ENCODE peak calls at places on chromosomes 6 and 20, in four cellular contexts. K is mesenchymal stem cell, Z is H1, X is neuronal stem cell. B is an unnamed sample.

GRCh38 chr6:144749263-144749662 is 464.1 kb downstream of the UTRN start:
- DNase-seq in K (no peak), Z (no peak), X (no peak), B (no peak)

GRCh38 chr20:51639206-51639832 is 96.8 kb upstream of the NFATC2 start:
- DNase-seq in K (peak; percentile 71), Z (peak; percentile 51), X (peak; percentile 69), B (peak; percentile 78)

GRCh38 chr6:80742481-80742880 is 636.0 kb downstream of the BCKDHB start:
- DNase-seq in K (peak; percentile 57), Z (no peak), X (no peak), B (no peak)

GRCh38 chr6:105302617-105303128 is 100.2 kb downstream of the PREP start:
- DNase-seq in K (no peak), Z (no peak), X (no peak), B (no peak)

GRCh38 chr6:21752054-21752811 is 158.7 kb downstream of the SOX4 start:
- DNase-seq in K (no peak), Z (no peak), X (no peak), B (peak; percentile 65)

GRCh38 chr20:51860015-51860882 is 57.9 kb upstream of the SALL4 start:
- DNase-seq in K (peak; percentile 83), Z (no peak), X (no peak), B (no peak)

GRCh38 chr20:19210426-19211155 is 1.9 kb upstream of the SLC24A3 start:
- DNase-seq in K (no peak), Z (no peak), X (no peak), B (no peak)

GRCh38 chr6:54718541-54719023 is 128.0 kb upstream of the FAM83B start:
- DNase-seq in K (no peak), Z (no peak), X (no peak), B (no peak)

GRCh38 chr6:127186889-127187288 is 68.4 kb downstream of the RSPO3 start:
- DNase-seq in K (no peak), Z (no peak), X (no peak), B (peak; percentile 11)

GRCh38 chr6:21384211-21384610 is 209.3 kb upstream of the SOX4 start:
- DNase-seq in K (peak; percentile 37), Z (no peak), X (no peak), B (no peak)

DNA sequence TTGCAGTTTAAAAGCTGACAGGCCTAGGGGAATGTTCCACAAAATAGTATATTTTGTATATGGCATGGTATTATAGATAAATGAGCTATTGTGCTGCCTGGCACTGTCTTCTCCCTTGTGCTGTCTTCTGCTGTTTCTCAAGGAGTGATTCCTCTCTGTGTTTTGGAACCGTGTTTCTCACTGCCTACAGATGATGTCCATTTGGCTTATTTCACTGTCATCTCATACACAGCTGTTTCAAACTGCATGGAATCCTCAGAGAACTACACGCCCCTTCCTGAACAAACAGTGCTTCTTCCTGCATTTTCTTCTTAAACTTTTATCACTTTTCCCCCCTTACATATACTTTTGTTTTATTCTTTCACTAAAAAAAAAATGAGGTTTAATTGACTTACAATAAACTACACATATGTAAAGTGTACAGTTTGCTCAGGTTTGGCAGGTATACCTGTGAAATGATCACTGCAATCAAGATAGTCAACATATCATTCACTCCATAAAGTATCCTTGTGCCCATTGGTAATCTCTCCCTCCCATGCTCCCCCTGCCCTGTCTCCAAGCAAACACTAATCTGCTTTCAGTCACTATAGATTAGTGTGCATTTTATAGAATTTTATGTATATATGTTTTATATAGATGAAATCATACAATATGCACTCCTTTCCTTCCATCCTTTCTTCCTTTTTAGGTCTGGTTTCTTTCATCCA is 43.0 kb downstream of the CBFA2T2 start:
- DNase-seq in K (peak; percentile 61), Z (no peak), X (no peak), B (no peak)
- H3K4me2 ChIP-seq in K (no peak overlapping the region), Z (no peak overlapping the region), X (no peak overlapping the region), B (no peak overlapping the region)

GRCh38 chr6:117849087-117849486 is 58.0 kb upstream of the SLC35F1 start:
- DNase-seq in K (no peak), Z (no peak), X (no peak), B (no peak)

DNA sequence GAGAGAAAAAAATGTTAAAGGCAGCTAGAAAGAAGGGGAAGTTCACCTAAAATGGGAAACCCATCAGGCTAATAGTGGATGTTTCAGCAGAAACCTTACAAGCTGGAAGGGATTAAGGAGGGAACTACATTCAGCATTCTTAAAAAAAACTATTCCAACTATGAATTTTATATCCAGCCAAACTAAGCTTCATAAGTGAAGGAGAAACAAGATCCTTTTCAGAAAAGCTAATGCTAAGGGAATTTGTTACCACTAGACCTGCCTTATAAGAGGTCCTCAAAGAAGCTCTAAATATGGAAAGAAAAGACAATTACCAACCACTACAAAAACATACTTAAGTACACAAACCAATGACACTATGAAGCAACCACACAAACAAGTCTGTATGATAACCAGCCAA is 59.2 kb upstream of the SLC35F1 start:
- DNase-seq in K (no peak), Z (no peak), X (no peak), B (no peak)
- H2BK12ac ChIP-seq in K (no peak overlapping the region), Z (no peak overlapping the region), X (no peak overlapping the region), B (no peak overlapping the region)

GRCh38 chr6:90428514-90428913 is 131.9 kb upstream of the BACH2 start:
- DNase-seq in K (no peak), Z (no peak), X (no peak), B (peak; percentile 97)

GRCh38 chr6:90421656-90422055 is 125.0 kb upstream of the BACH2 start:
- DNase-seq in K (no peak), Z (no peak), X (no peak), B (no peak)

GRCh38 chr6:90429713-90430112 is 133.1 kb upstream of the BACH2 start:
- DNase-seq in K (peak; percentile 24), Z (no peak), X (no peak), B (no peak)

GRCh38 chr6:90424580-90424979 is 127.9 kb upstream of the BACH2 start:
- DNase-seq in K (no peak), Z (no peak), X (no peak), B (no peak)

GRCh38 chr6:90425161-90425641 is 128.6 kb upstream of the BACH2 start:
- DNase-seq in K (no peak), Z (no peak), X (no peak), B (no peak)
- H3K4me3 ChIP-seq in K (no peak overlapping the region), Z (no peak overlapping the region), X (no peak overlapping the region), B (no peak overlapping the region)

DNA sequence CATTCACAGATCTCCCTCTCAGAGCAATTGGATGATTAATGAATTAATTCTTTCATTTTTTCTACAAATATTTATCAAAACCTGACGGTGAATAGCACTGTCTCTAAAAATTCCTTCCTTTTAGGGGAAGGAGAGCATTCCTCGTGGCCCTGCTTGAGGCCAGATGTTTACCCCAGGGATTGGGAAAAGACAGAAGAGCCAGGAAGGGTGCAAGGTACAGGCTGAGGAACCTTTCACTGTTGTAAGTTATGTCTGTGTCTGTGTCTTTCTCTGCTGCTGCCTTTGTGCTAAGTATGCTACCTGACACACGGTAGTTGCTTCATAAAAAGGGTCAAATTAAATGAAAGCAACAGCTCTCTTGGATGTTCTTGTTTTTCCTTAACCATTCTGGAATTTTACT is 27.4 kb upstream of the CCN2 start:
- DNase-seq in K (no peak), Z (no peak), X (no peak), B (no peak)
- H3K4me2 ChIP-seq in K (no peak overlapping the region), Z (no peak overlapping the region), X (no peak overlapping the region), B (no peak overlapping the region)

DNA sequence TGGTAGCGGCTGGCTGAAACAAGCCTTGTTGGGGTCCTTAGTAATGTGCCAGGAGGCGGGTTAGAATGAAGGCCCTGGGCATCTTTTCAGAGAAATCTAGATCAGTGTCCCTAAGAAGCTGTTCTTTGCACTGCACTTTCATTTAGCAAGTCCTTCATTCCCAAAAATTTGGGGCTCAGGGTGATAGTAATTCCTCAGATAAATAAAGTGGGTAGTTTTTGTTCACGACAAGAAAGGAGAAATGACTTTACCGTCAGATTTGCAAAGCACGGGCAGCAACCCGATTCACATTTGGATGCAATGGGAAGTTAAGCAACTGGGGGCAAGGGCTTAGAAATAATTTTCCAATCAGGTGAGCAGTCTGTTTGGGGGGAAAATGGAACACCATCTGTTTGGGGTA is 3.2 kb downstream of the INSM1 start:
- DNase-seq in K (no peak), Z (no peak), X (no peak), B (no peak)
- H2BK12ac ChIP-seq in K (no peak overlapping the region), Z (no peak overlapping the region), X (no peak overlapping the region), B (no peak overlapping the region)

GRCh38 chr20:45090481-45090880 is 10.4 kb downstream of the KCNS1 start:
- DNase-seq in K (no peak), Z (no peak), X (no peak), B (no peak)

GRCh38 chr20:45085867-45086266 is 15.1 kb downstream of the KCNS1 start:
- DNase-seq in K (no peak), Z (no peak), X (no peak), B (no peak)

GRCh38 chr20:45087115-45087785 is 13.7 kb downstream of the KCNS1 start:
- DNase-seq in K (no peak), Z (no peak), X (no peak), B (no peak)

GRCh38 chr20:45087814-45088213 is 13.1 kb downstream of the KCNS1 start:
- DNase-seq in K (no peak), Z (no peak), X (no peak), B (no peak)

DNA sequence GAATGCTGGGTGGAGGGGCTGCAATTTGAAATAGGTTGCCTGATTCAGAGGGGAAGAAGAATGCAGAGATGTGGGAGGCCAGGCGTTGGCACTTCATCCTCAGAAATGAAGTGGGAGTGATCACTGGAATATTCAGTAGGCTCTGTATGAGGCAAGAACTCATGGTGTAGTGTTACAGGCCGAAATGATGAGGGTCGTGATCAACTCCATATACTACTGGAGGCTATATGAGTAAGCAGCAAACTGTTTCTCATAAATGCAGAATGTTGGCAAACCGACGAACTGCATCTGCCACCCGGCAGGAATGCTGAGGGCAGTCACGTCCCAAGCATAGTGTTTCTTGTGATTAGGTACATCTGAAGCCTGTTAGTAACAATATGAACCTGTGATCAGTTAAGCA is 12.7 kb downstream of the KCNS1 start:
- DNase-seq in K (no peak), Z (no peak), X (no peak), B (peak; percentile 97)
- H3K4me3 ChIP-seq in K (no peak overlapping the region), Z (no peak overlapping the region), X (no peak overlapping the region), B (no peak overlapping the region)

GRCh38 chr20:24785141-24785924 is 163.7 kb upstream of the CST7 start:
- DNase-seq in K (peak; percentile 3), Z (no peak), X (no peak), B (peak; percentile 10)

GRCh38 chr20:24787621-24788020 is 161.4 kb upstream of the CST7 start:
- DNase-seq in K (no peak), Z (no peak), X (no peak), B (no peak)

GRCh38 chr20:24786646-24787045 is 162.4 kb upstream of the CST7 start:
- DNase-seq in K (no peak), Z (no peak), X (no peak), B (no peak)

GRCh38 chr20:24786096-24786495 is 163.0 kb upstream of the CST7 start:
- DNase-seq in K (no peak), Z (no peak), X (no peak), B (no peak)

DNA sequence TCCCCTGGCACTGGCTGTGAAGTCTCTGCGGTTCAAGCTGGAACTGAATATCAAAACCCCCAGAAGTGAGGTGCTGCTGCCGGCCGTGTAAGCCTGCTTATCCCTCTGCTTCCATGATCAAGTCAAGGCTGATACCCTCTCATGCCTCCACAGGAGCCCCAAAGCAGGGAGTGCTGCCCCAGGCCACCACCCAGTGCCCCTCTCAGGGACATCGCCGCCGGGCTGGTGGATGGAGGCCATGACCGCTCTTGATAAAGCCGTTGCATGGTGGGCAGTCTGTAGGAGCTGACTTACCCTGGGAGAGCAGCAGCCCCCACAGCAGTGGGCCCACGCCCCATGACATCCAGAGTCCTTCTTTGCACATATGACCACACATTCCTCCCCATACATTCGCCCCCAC is 162.0 kb upstream of the CST7 start:
- DNase-seq in K (no peak), Z (no peak), X (no peak), B (no peak)
- H3K4me2 ChIP-seq in K (no peak overlapping the region), Z (no peak overlapping the region), X (no peak overlapping the region), B (no peak overlapping the region)

B was measured in trophoblast cell.